ENCODE peak calls at places on chromosomes 16 and 17, in ten cellular contexts. One of them, this sample, is unnamed.

GRCh38 chr16:57480127-57480753 is 6.1 kb downstream of the DOK4 start:
- DNase-seq in HT-29: peak; percentile 88
- DNase-seq in B cell: no peak
- DNase-seq in GM12892: no peak
- DNase-seq in CD4-positive, CD25-positive, alpha-beta regulatory T cell: no peak
- DNase-seq in MM.1S: no peak
- DNase-seq in upper lobe of left lung: peak; percentile 85
- DNase-seq in dorsolateral prefrontal cortex: no peak
- DNase-seq in mucosa of descending colon: peak; percentile 92
- DNase-seq in T-helper 22 cell: no peak
- DNase-seq in this sample: peak; percentile 29

GRCh38 chr17:28379814-28380571 is 8.5 kb downstream of the SARM1 start:
- DNase-seq in HT-29: no peak
- DNase-seq in B cell: no peak
- DNase-seq in GM12892: no peak
- DNase-seq in CD4-positive, CD25-positive, alpha-beta regulatory T cell: no peak
- DNase-seq in MM.1S: no peak
- DNase-seq in upper lobe of left lung: no peak
- DNase-seq in dorsolateral prefrontal cortex: no peak
- DNase-seq in mucosa of descending colon: no peak
- DNase-seq in T-helper 22 cell: no peak
- DNase-seq in this sample: no peak

GRCh38 chr17:36085710-36086268 is 4.2 kb downstream of the CCL3 start:
- DNase-seq in HT-29: no peak
- DNase-seq in B cell: no peak
- DNase-seq in GM12892: no peak
- DNase-seq in CD4-positive, CD25-positive, alpha-beta regulatory T cell: no peak
- DNase-seq in MM.1S: no peak
- DNase-seq in upper lobe of left lung: no peak
- DNase-seq in dorsolateral prefrontal cortex: no peak
- DNase-seq in mucosa of descending colon: no peak
- DNase-seq in T-helper 22 cell: no peak
- DNase-seq in this sample: no peak

GRCh38 chr17:82921426-82921825 is 81.6 kb upstream of the ZNF750 start:
- DNase-seq in HT-29: no peak
- DNase-seq in B cell: no peak
- DNase-seq in GM12892: no peak
- DNase-seq in CD4-positive, CD25-positive, alpha-beta regulatory T cell: no peak
- DNase-seq in MM.1S: no peak
- DNase-seq in upper lobe of left lung: no peak
- DNase-seq in dorsolateral prefrontal cortex: peak; percentile 44
- DNase-seq in mucosa of descending colon: peak; percentile 28
- DNase-seq in T-helper 22 cell: no peak
- DNase-seq in this sample: no peak

GRCh38 chr17:47222032-47222431 is 12.9 kb downstream of the MYL4 start:
- DNase-seq in HT-29: no peak
- DNase-seq in B cell: no peak
- DNase-seq in GM12892: no peak
- DNase-seq in CD4-positive, CD25-positive, alpha-beta regulatory T cell: no peak
- DNase-seq in MM.1S: no peak
- DNase-seq in upper lobe of left lung: no peak
- DNase-seq in dorsolateral prefrontal cortex: no peak
- DNase-seq in mucosa of descending colon: no peak
- DNase-seq in T-helper 22 cell: no peak
- DNase-seq in this sample: no peak

GRCh38 chr16:70697601-70698170 is 11.8 kb upstream of the MTSS2 start:
- DNase-seq in HT-29: no peak
- DNase-seq in B cell: no peak
- DNase-seq in GM12892: no peak
- DNase-seq in CD4-positive, CD25-positive, alpha-beta regulatory T cell: no peak
- DNase-seq in MM.1S: no peak
- DNase-seq in upper lobe of left lung: peak; percentile 54
- DNase-seq in dorsolateral prefrontal cortex: no peak
- DNase-seq in mucosa of descending colon: no peak
- DNase-seq in T-helper 22 cell: no peak
- DNase-seq in this sample: no peak

GRCh38 chr17:76384222-76384986 is at the start of gene SPHK1:
- DNase-seq in HT-29: peak; percentile 61
- DNase-seq in B cell: peak; percentile 78
- DNase-seq in GM12892: peak; percentile 91
- DNase-seq in CD4-positive, CD25-positive, alpha-beta regulatory T cell: peak; percentile 75
- DNase-seq in MM.1S: peak; percentile 85
- DNase-seq in upper lobe of left lung: peak; percentile 96
- DNase-seq in dorsolateral prefrontal cortex: no peak
- DNase-seq in mucosa of descending colon: peak; percentile 80
- DNase-seq in T-helper 22 cell: peak; percentile 11
- DNase-seq in this sample: peak; percentile 89

GRCh38 chr17:77281904-77282367 is 141.2 kb downstream of the SEC14L1 start:
- DNase-seq in HT-29: peak; percentile 89
- DNase-seq in B cell: no peak
- DNase-seq in GM12892: peak; percentile 66
- DNase-seq in CD4-positive, CD25-positive, alpha-beta regulatory T cell: no peak
- DNase-seq in MM.1S: peak; percentile 23
- DNase-seq in upper lobe of left lung: peak; percentile 85
- DNase-seq in dorsolateral prefrontal cortex: no peak
- DNase-seq in mucosa of descending colon: peak; percentile 80
- DNase-seq in T-helper 22 cell: no peak
- DNase-seq in this sample: peak; percentile 44

GRCh38 chr16:79267781-79268180 is 332.8 kb downstream of the MAF start:
- DNase-seq in HT-29: no peak
- DNase-seq in B cell: no peak
- DNase-seq in GM12892: no peak
- DNase-seq in CD4-positive, CD25-positive, alpha-beta regulatory T cell: no peak
- DNase-seq in MM.1S: no peak
- DNase-seq in upper lobe of left lung: peak; percentile 45
- DNase-seq in dorsolateral prefrontal cortex: no peak
- DNase-seq in mucosa of descending colon: no peak
- DNase-seq in T-helper 22 cell: no peak
- DNase-seq in this sample: no peak

GRCh38 chr17:4229627-4230026 is 34.2 kb downstream of the ANKFY1 start:
- DNase-seq in HT-29: no peak
- DNase-seq in B cell: no peak
- DNase-seq in GM12892: no peak
- DNase-seq in CD4-positive, CD25-positive, alpha-beta regulatory T cell: no peak
- DNase-seq in MM.1S: no peak
- DNase-seq in upper lobe of left lung: no peak
- DNase-seq in dorsolateral prefrontal cortex: peak; percentile 36
- DNase-seq in mucosa of descending colon: no peak
- DNase-seq in T-helper 22 cell: no peak
- DNase-seq in this sample: no peak

GRCh38 chr16:72241930-72242329 is 70.0 kb upstream of the PMFBP1 start:
- DNase-seq in HT-29: peak; percentile 38
- DNase-seq in B cell: no peak
- DNase-seq in GM12892: no peak
- DNase-seq in CD4-positive, CD25-positive, alpha-beta regulatory T cell: peak; percentile 28
- DNase-seq in MM.1S: peak; percentile 31
- DNase-seq in upper lobe of left lung: no peak
- DNase-seq in dorsolateral prefrontal cortex: peak; percentile 38
- DNase-seq in mucosa of descending colon: no peak
- DNase-seq in T-helper 22 cell: no peak
- DNase-seq in this sample: peak; percentile 76

GRCh38 chr16:47160422-47160821 is 16.7 kb upstream of the NETO2 start:
- DNase-seq in HT-29: no peak
- DNase-seq in B cell: no peak
- DNase-seq in GM12892: no peak
- DNase-seq in CD4-positive, CD25-positive, alpha-beta regulatory T cell: no peak
- DNase-seq in MM.1S: no peak
- DNase-seq in upper lobe of left lung: no peak
- DNase-seq in dorsolateral prefrontal cortex: no peak
- DNase-seq in mucosa of descending colon: no peak
- DNase-seq in T-helper 22 cell: no peak
- DNase-seq in this sample: no peak

GRCh38 chr16:68300736-68301459 is 9.8 kb downstream of the SLC7A6OS start:
- DNase-seq in HT-29: no peak
- DNase-seq in B cell: no peak
- DNase-seq in GM12892: no peak
- DNase-seq in CD4-positive, CD25-positive, alpha-beta regulatory T cell: no peak
- DNase-seq in MM.1S: no peak
- DNase-seq in upper lobe of left lung: no peak
- DNase-seq in dorsolateral prefrontal cortex: no peak
- DNase-seq in mucosa of descending colon: no peak
- DNase-seq in T-helper 22 cell: no peak
- DNase-seq in this sample: no peak

GRCh38 chr17:77242118-77242800 is 101.5 kb downstream of the SEC14L1 start:
- DNase-seq in HT-29: no peak
- DNase-seq in B cell: no peak
- DNase-seq in GM12892: no peak
- DNase-seq in CD4-positive, CD25-positive, alpha-beta regulatory T cell: no peak
- DNase-seq in MM.1S: no peak
- DNase-seq in upper lobe of left lung: no peak
- DNase-seq in dorsolateral prefrontal cortex: no peak
- DNase-seq in mucosa of descending colon: no peak
- DNase-seq in T-helper 22 cell: no peak
- DNase-seq in this sample: peak; percentile 70

GRCh38 chr16:78523212-78523995 is 423.9 kb downstream of the WWOX start:
- DNase-seq in HT-29: no peak
- DNase-seq in B cell: no peak
- DNase-seq in GM12892: no peak
- DNase-seq in CD4-positive, CD25-positive, alpha-beta regulatory T cell: no peak
- DNase-seq in MM.1S: no peak
- DNase-seq in upper lobe of left lung: no peak
- DNase-seq in dorsolateral prefrontal cortex: no peak
- DNase-seq in mucosa of descending colon: no peak
- DNase-seq in T-helper 22 cell: no peak
- DNase-seq in this sample: peak; percentile 88

GRCh38 chr17:55432358-55433028 is 10.9 kb upstream of the MMD start:
- DNase-seq in HT-29: peak; percentile 73
- DNase-seq in B cell: no peak
- DNase-seq in GM12892: no peak
- DNase-seq in CD4-positive, CD25-positive, alpha-beta regulatory T cell: no peak
- DNase-seq in MM.1S: no peak
- DNase-seq in upper lobe of left lung: no peak
- DNase-seq in dorsolateral prefrontal cortex: no peak
- DNase-seq in mucosa of descending colon: no peak
- DNase-seq in T-helper 22 cell: no peak
- DNase-seq in this sample: no peak

GRCh38 chr16:84396537-84397008 is 28.2 kb downstream of the ATP2C2 start:
- DNase-seq in HT-29: peak; percentile 90
- DNase-seq in B cell: no peak
- DNase-seq in GM12892: no peak
- DNase-seq in CD4-positive, CD25-positive, alpha-beta regulatory T cell: no peak
- DNase-seq in MM.1S: no peak
- DNase-seq in upper lobe of left lung: no peak
- DNase-seq in dorsolateral prefrontal cortex: no peak
- DNase-seq in mucosa of descending colon: no peak
- DNase-seq in T-helper 22 cell: no peak
- DNase-seq in this sample: peak; percentile 64

GRCh38 chr17:54948380-54948779 is 20.1 kb downstream of the COX11 start:
- DNase-seq in HT-29: no peak
- DNase-seq in B cell: no peak
- DNase-seq in GM12892: no peak
- DNase-seq in CD4-positive, CD25-positive, alpha-beta regulatory T cell: no peak
- DNase-seq in MM.1S: no peak
- DNase-seq in upper lobe of left lung: no peak
- DNase-seq in dorsolateral prefrontal cortex: no peak
- DNase-seq in mucosa of descending colon: no peak
- DNase-seq in T-helper 22 cell: no peak
- DNase-seq in this sample: no peak

GRCh38 chr17:14381606-14382005 is 80.7 kb downstream of the HS3ST3B1 start:
- DNase-seq in HT-29: no peak
- DNase-seq in B cell: no peak
- DNase-seq in GM12892: no peak
- DNase-seq in CD4-positive, CD25-positive, alpha-beta regulatory T cell: no peak
- DNase-seq in MM.1S: no peak
- DNase-seq in upper lobe of left lung: no peak
- DNase-seq in dorsolateral prefrontal cortex: no peak
- DNase-seq in mucosa of descending colon: no peak
- DNase-seq in T-helper 22 cell: no peak
- DNase-seq in this sample: no peak

GRCh38 chr17:10775058-10775457 is 28.8 kb downstream of the TMEM238L start:
- DNase-seq in HT-29: no peak
- DNase-seq in B cell: no peak
- DNase-seq in GM12892: no peak
- DNase-seq in CD4-positive, CD25-positive, alpha-beta regulatory T cell: no peak
- DNase-seq in MM.1S: no peak
- DNase-seq in upper lobe of left lung: no peak
- DNase-seq in dorsolateral prefrontal cortex: no peak
- DNase-seq in mucosa of descending colon: peak; percentile 61
- DNase-seq in T-helper 22 cell: no peak
- DNase-seq in this sample: no peak

GRCh38 chr17:57485566-57485865 is 229.2 kb downstream of the MSI2 start:
- DNase-seq in HT-29: no peak
- DNase-seq in B cell: no peak
- DNase-seq in GM12892: no peak
- DNase-seq in CD4-positive, CD25-positive, alpha-beta regulatory T cell: no peak
- DNase-seq in MM.1S: no peak
- DNase-seq in upper lobe of left lung: no peak
- DNase-seq in dorsolateral prefrontal cortex: no peak
- DNase-seq in mucosa of descending colon: no peak
- DNase-seq in T-helper 22 cell: no peak
- DNase-seq in this sample: no peak